ENCODE peak calls at places on chromosomes 1 and 21, in ten cellular contexts. U is fibroblast of lung, Y is dorsolateral prefrontal cortex, F is upper lobe of right lung, X is astrocyte of the spinal cord, Q is cardiac fibroblast, B is transverse colon, R is tibial artery, S is mammary epithelial cell, Z is kidney. L is an unnamed sample.

GRCh38 chr1:235253219-235253640 is 74.7 kb downstream of the ARID4B start:
- DNase-seq in R (no peak), Y (peak), F (no peak), X (peak), S (peak), Q (peak), B (peak), U (peak), Z (no peak), L (peak)

GRCh38 chr1:240004086-240004749 is 87.5 kb upstream of the FMN2 start:
- DNase-seq in Y (no peak), Z (no peak), R (no peak), X (no peak), S (no peak), Q (peak), F (no peak), U (no peak), B (no peak), L (peak)

GRCh38 chr1:218266356-218266755 is 18.7 kb upstream of the RRP15 start:
- DNase-seq in R (no peak), Q (peak), Z (no peak), S (no peak), U (peak), F (no peak), Y (no peak), X (no peak), B (no peak), L (peak)

GRCh38 chr1:203463469-203464062 is 12.0 kb upstream of the PRELP start:
- DNase-seq in Z (no peak), Y (no peak), Q (peak), B (no peak), R (peak), S (no peak), F (no peak), U (peak), X (no peak), L (peak)

GRCh38 chr1:222247811-222248310 is 300.0 kb downstream of the HHIPL2 start:
- DNase-seq in F (no peak), S (no peak), X (no peak), Z (no peak), B (no peak), R (no peak), Y (no peak), U (no peak), Q (no peak), L (no peak)

GRCh38 chr1:39683591-39684312 is 7.5 kb downstream of the HPCAL4 start:
- DNase-seq in Q (no peak), X (no peak), F (no peak), B (no peak), R (no peak), U (no peak), S (no peak), Z (no peak), Y (no peak), L (no peak)

GRCh38 chr1:39842726-39843305 is 40.5 kb downstream of the TRIT1 start:
- DNase-seq in F (no peak), R (no peak), Q (no peak), X (no peak), U (no peak), Y (peak), S (no peak), Z (no peak), B (no peak), L (no peak)

GRCh38 chr1:39081266-39082139 is 55.4 kb downstream of the NDUFS5 start:
- DNase-seq in F (peak), B (peak), R (no peak), Z (no peak), Q (no peak), X (no peak), U (peak), S (no peak), Y (no peak), L (no peak)

GRCh38 chr1:203765029-203765837 is at the start of gene LAX1:
- DNase-seq in F (peak), Y (no peak), Z (no peak), S (no peak), U (no peak), X (no peak), Q (no peak), B (peak), R (no peak), L (no peak)

GRCh38 chr1:195851016-195851591 is 757.1 kb downstream of the KCNT2 start:
- DNase-seq in R (no peak), F (no peak), U (no peak), X (no peak), Y (no peak), S (no peak), Q (no peak), Z (no peak), B (no peak), L (no peak)

GRCh38 chr1:101302831-101303511 is 66.2 kb downstream of the S1PR1 start:
- DNase-seq in R (no peak), Y (no peak), Z (no peak), S (no peak), U (peak), Q (peak), X (peak), F (no peak), B (no peak), L (peak)

GRCh38 chr1:101526813-101527212 is 290.0 kb downstream of the S1PR1 start:
- DNase-seq in B (no peak), S (peak), U (no peak), Y (no peak), Z (no peak), Q (no peak), X (no peak), F (no peak), R (no peak), L (no peak)

GRCh38 chr1:155082941-155083541 is 4.4 kb downstream of the EFNA3 start:
- DNase-seq in Y (no peak), X (no peak), B (peak), F (no peak), Q (no peak), U (no peak), Z (peak), S (no peak), R (no peak), L (no peak)

GRCh38 chr1:191206808-191207207 is 729.1 kb upstream of the BRINP3 start:
- DNase-seq in R (no peak), Y (no peak), X (peak), Z (no peak), F (no peak), S (peak), B (no peak), Q (no peak), U (peak), L (peak)

GRCh38 chr1:85577421-85578320 is 2.9 kb upstream of the CCN1 start:
- DNase-seq in Q (peak), U (no peak), F (no peak), Y (no peak), B (peak), R (peak), Z (peak), S (peak), X (no peak), L (no peak)

GRCh38 chr21:35357041-35357780 is 308.1 kb upstream of the RUNX1 start:
- DNase-seq in U (no peak), R (no peak), B (no peak), S (no peak), Y (no peak), X (no peak), F (no peak), Q (no peak), Z (no peak), L (no peak)

GRCh38 chr1:194268839-194269238 is 1082.4 kb upstream of the B3GALT2 start:
- DNase-seq in X (no peak), F (no peak), S (no peak), B (no peak), U (peak), Z (no peak), R (no peak), Y (no peak), Q (no peak), L (no peak)

GRCh38 chr1:77202746-77203145 is 16.5 kb downstream of the PIGK start:
- DNase-seq in B (no peak), X (no peak), R (no peak), F (no peak), Z (no peak), Y (no peak), Q (peak), S (no peak), U (no peak), L (peak)

GRCh38 chr1:99969260-99969728 is 502 bp upstream of the SLC35A3 start:
- DNase-seq in U (no peak), R (no peak), B (no peak), Y (no peak), F (no peak), S (no peak), Z (no peak), Q (no peak), X (no peak), L (peak)

GRCh38 chr1:232568906-232569305 is 61.0 kb downstream of the SIPA1L2 start:
- DNase-seq in Y (no peak), S (no peak), X (no peak), F (no peak), R (no peak), U (no peak), Q (no peak), Z (no peak), B (no peak), L (no peak)

GRCh38 chr1:247357062-247357780 is 25.6 kb upstream of the ZNF496 start:
- DNase-seq in B (no peak), Z (no peak), S (no peak), Y (no peak), R (no peak), F (no peak), Q (peak), X (no peak), U (peak), L (peak)

GRCh38 chr1:230561570-230561969 is 80.7 kb upstream of the COG2 start:
- DNase-seq in U (no peak), X (no peak), B (no peak), Z (no peak), Q (no peak), R (no peak), S (no peak), Y (peak), F (no peak), L (no peak)

GRCh38 chr1:95006681-95007080 is 66.1 kb downstream of the ALG14 start:
- DNase-seq in S (no peak), B (no peak), Z (no peak), U (peak), X (no peak), Y (no peak), R (no peak), F (no peak), Q (no peak), L (no peak)

GRCh38 chr21:42518216-42518615 is 4.6 kb downstream of the SLC37A1 start:
- DNase-seq in B (no peak), S (peak), Y (no peak), R (no peak), X (peak), U (peak), Q (peak), F (no peak), Z (no peak), L (peak)

GRCh38 chr1:52294580-52294979 is 71.4 kb downstream of the CC2D1B start:
- DNase-seq in Y (no peak), Z (no peak), R (no peak), F (no peak), U (peak), S (peak), X (no peak), B (no peak), Q (no peak), L (peak)

GRCh38 chr1:205772607-205773032 is 2.7 kb downstream of the RAB29 start:
- DNase-seq in B (no peak), Z (no peak), Y (no peak), X (no peak), R (no peak), Q (no peak), F (no peak), U (no peak), S (no peak), L (no peak)

GRCh38 chr1:246907472-246907871 is 24.3 kb downstream of the AHCTF1 start:
- DNase-seq in Y (peak), B (peak), S (peak), U (peak), F (no peak), R (no peak), Q (peak), X (peak), Z (no peak), L (peak)

GRCh38 chr1:58857673-58858343 is 74.0 kb upstream of the JUN start:
- DNase-seq in Z (no peak), Y (no peak), S (no peak), Q (no peak), R (no peak), F (no peak), U (no peak), X (no peak), B (no peak), L (no peak)

GRCh38 chr21:23853796-23854379 is 1753.4 kb downstream of the MRPL39 start:
- DNase-seq in S (no peak), Y (no peak), U (peak), X (peak), R (no peak), B (no peak), F (no peak), Q (peak), Z (no peak), L (peak)

GRCh38 chr1:235270625-235271024 is 57.4 kb downstream of the ARID4B start:
- DNase-seq in Z (no peak), B (no peak), Q (peak), F (no peak), R (no peak), Y (no peak), S (peak), X (peak), U (peak), L (peak)

GRCh38 chr1:188583133-188583532 is 1754.4 kb downstream of the PLA2G4A start:
- DNase-seq in S (no peak), X (no peak), Y (no peak), R (no peak), U (no peak), F (no peak), Z (no peak), Q (no peak), B (no peak), L (no peak)

GRCh38 chr1:207825719-207826556 is 74.1 kb downstream of the CD46 start:
- DNase-seq in B (peak), F (peak), R (peak), Q (peak), X (peak), Z (peak), Y (no peak), U (peak), S (no peak), L (peak)
- H3K4me3 ChIP-seq in B (peak), F (peak), R (peak), Q (peak), X (no peak), Z (peak), Y (peak), U (peak), S (no peak), L (peak)

GRCh38 chr1:91529856-91530255 is 29.2 kb downstream of the CDC7 start:
- DNase-seq in S (peak), R (no peak), Q (peak), Z (no peak), U (peak), X (peak), B (no peak), F (no peak), Y (no peak), L (peak)
- TF ChIP-seq CTCF in S (peak), R (peak), Q (peak), Z (peak), U (no peak), X (peak), B (no peak), F (peak), Y (peak), L (peak)

GRCh38 chr1:3611170-3612019 is at the start of gene MEGF6:
- DNase-seq in S (no peak), F (peak), R (no peak), Q (no peak), U (peak), B (peak), X (peak), Y (no peak), Z (no peak), L (no peak)
- H3K4me3 ChIP-seq in S (no peak), F (peak), R (peak), Q (no peak), U (no peak), B (peak), X (peak), Y (peak), Z (no peak), L (peak)

GRCh38 chr1:207514890-207515289 is 18.9 kb downstream of the CR1 start:
- DNase-seq in Z (no peak), S (no peak), R (no peak), F (no peak), Q (no peak), X (no peak), B (no peak), U (no peak), Y (no peak), L (no peak)
- TF ChIP-seq CTCF in Z (no peak), S (no peak), R (no peak), F (no peak), Q (no peak), X (no peak), B (no peak), U (no peak), Y (no peak), L (no peak)

DNA sequence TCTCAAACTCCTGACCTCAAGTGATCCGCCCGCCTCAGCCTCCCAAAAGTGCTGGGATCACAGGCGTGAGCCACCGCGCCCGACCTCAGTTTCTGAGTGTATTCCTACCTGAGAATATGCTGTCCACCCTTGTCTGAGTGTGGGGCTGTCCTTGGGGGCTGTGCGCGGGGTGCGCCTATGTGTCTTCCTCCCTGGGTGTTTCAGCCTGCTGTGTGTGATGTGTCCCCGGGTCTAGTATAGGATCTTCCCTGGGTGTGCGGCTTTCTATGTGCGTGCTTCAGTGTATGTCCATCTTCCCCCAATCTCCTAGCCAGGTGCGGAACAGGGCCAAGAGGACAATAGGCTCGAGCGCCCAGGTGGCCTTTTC is 8.3 kb upstream of the ID3 start:
- DNase-seq in B (no peak), S (no peak), Q (no peak), U (no peak), R (no peak), X (no peak), Z (no peak), F (no peak), Y (no peak), L (no peak)
- H3K4me3 ChIP-seq in B (peak), S (no peak), Q (peak), U (peak), R (peak), X (no peak), Z (no peak), F (peak), Y (peak), L (peak)

DNA sequence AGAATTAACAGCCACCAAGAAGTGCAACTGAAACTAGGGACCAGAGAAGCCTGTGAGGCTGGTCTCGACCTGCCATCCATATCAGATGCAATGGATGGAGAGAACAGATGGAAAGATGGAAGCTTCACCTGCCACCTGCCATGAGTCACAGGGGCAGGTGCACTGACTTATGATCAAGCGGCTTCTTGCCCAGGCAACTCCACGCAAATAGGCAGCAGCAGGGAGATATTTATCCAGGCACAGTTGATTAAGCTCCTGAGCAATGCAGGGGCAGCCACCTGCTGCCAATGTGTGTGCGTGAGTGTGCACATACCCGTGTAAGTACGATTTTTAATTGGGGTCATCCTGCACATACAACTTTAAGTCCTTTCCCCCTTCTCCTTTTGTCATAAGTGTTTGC is 174.2 kb downstream of the PTPRU start:
- DNase-seq in X (no peak), U (no peak), B (no peak), Y (no peak), Q (no peak), S (peak), F (no peak), R (no peak), Z (no peak), L (no peak)
- TF ChIP-seq CTCF in X (no peak), U (no peak), B (no peak), Y (no peak), Q (no peak), S (no peak), F (no peak), R (no peak), Z (no peak), L (no peak)